ENCODE peak calls at places on chromosomes 11 and 22, in seven cellular contexts. S is mammary epithelial cell, X is HCT116, A is astrocyte, G is SK-N-SH, E is K562, C is IMR-90. L is an unnamed sample.
A peak's percentile ranks its signal among the peaks of the same experiment; 100 is the strongest.

GRCh38 chr11:85974126-85974525 is 94.8 kb downstream of the PICALM start:
- DNase-seq in S (no peak), X (no peak), A (no peak), G (no peak), E (peak; percentile 16), C (peak; percentile 48), L (peak; percentile 20)

GRCh38 chr11:35192347-35192746 is 53.4 kb downstream of the CD44 start:
- DNase-seq in S (no peak), X (no peak), A (no peak), G (peak; percentile 3), E (no peak), C (peak; percentile 38), L (peak; percentile 74)

GRCh38 chr11:92332986-92333385 is 108.4 kb downstream of the FAT3 start:
- DNase-seq in S (no peak), X (no peak), A (peak; percentile 81), G (no peak), E (no peak), C (peak; percentile 81), L (peak; percentile 84)

GRCh38 chr11:111176603-111177002 is 68.9 kb upstream of the POU2AF2 start:
- DNase-seq in S (peak; percentile 64), X (no peak), A (no peak), G (no peak), E (no peak), C (no peak), L (no peak)

GRCh38 chr11:765025-765801 is 12.1 kb downstream of the GATD1 start:
- DNase-seq in S (peak; percentile 19), X (peak; percentile 47), A (no peak), G (peak; percentile 92), E (peak; percentile 64), C (peak; percentile 36), L (peak; percentile 30)

GRCh38 chr11:36488096-36488495 is 22.0 kb downstream of the TRAF6 start:
- DNase-seq in S (no peak), X (no peak), A (no peak), G (no peak), E (no peak), C (no peak), L (no peak)

GRCh38 chr11:120564573-120565301 is 53.2 kb downstream of the GRIK4 start:
- DNase-seq in S (no peak), X (no peak), A (peak; percentile 68), G (peak; percentile 68), E (peak; percentile 5), C (peak; percentile 75), L (peak; percentile 72)

GRCh38 chr11:67293090-67293489 is 4.0 kb downstream of the ANKRD13D start:
- DNase-seq in S (peak; percentile 93), X (no peak), A (peak; percentile 58), G (no peak), E (no peak), C (peak; percentile 65), L (peak; percentile 62)

GRCh38 chr11:12150831-12151382 is 40.5 kb downstream of the MICAL2 start:
- DNase-seq in S (peak; percentile 50), X (no peak), A (peak; percentile 82), G (no peak), E (peak; percentile 77), C (peak; percentile 93), L (peak; percentile 85)

GRCh38 chr11:134014502-134014901 is 54.4 kb upstream of the JAM3 start:
- DNase-seq in S (no peak), X (no peak), A (no peak), G (peak; percentile 70), E (peak; percentile 20), C (no peak), L (no peak)

GRCh38 chr11:44944853-44945235 is 5.8 kb downstream of the TP53I11 start:
- DNase-seq in S (no peak), X (no peak), A (no peak), G (no peak), E (no peak), C (no peak), L (no peak)

GRCh38 chr11:16148301-16148787 is 208.0 kb downstream of the SOX6 start:
- DNase-seq in S (peak; percentile 17), X (no peak), A (no peak), G (no peak), E (no peak), C (no peak), L (peak; percentile 27)
- H3K9ac ChIP-seq in S (no peak overlapping the region), X (no peak overlapping the region), A (no peak overlapping the region), G (no peak overlapping the region), E (no peak overlapping the region), C (no peak overlapping the region), L (no peak overlapping the region)

GRCh38 chr11:104524276-104524675 is 360.3 kb upstream of the PDGFD start:
- DNase-seq in S (no peak), X (no peak), A (no peak), G (no peak), E (no peak), C (no peak), L (no peak)

GRCh38 chr11:104526006-104526405 is 362.1 kb upstream of the PDGFD start:
- DNase-seq in S (no peak), X (no peak), A (no peak), G (no peak), E (no peak), C (no peak), L (no peak)

GRCh38 chr11:104522650-104523049 is 358.7 kb upstream of the PDGFD start:
- DNase-seq in S (no peak), X (no peak), A (peak; percentile 22), G (peak; percentile 25), E (no peak), C (peak; percentile 41), L (peak; percentile 24)

GRCh38 chr11:104523611-104524010 is 359.7 kb upstream of the PDGFD start:
- DNase-seq in S (no peak), X (no peak), A (no peak), G (no peak), E (no peak), C (no peak), L (no peak)

GRCh38 chr11:104525416-104525815 is 361.5 kb upstream of the PDGFD start:
- DNase-seq in S (no peak), X (no peak), A (no peak), G (no peak), E (no peak), C (no peak), L (no peak)
- H3K4me2 ChIP-seq in S (no peak overlapping the region), X (no peak overlapping the region), A (no peak overlapping the region), G (no peak overlapping the region), E (no peak overlapping the region), C (no peak overlapping the region), L (no peak overlapping the region)

DNA sequence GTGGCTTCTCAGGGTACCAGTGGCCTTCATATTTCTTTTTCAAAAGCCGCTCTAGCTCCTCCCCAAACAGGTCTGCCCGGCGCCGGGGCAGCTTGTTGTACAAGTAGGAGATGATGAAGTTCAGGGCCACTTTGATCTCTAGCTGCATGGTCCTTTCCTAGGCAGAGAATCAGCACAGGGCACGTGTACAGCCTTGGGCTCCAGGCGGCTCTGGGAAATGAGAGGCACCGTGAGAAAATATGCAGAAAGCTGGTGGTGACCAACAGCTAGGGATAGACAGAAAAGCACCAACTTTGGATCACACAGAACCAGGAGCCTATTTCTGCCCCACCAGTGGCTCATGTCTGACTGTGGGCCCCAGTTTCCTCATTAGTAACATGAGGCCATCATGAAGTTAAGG is 9.4 kb downstream of the TOB2 start:
- DNase-seq in S (no peak), X (no peak), A (no peak), G (no peak), E (no peak), C (no peak), L (no peak)
- H3K36me3 ChIP-seq in S (peaks cover 23% of the 10 kb centered on the region), X (peaks cover 27% of the 10 kb centered on the region), A (peaks cover 34% of the 10 kb centered on the region), G (peaks cover 20% of the 10 kb centered on the region), E (peaks cover 56% of the 10 kb centered on the region), C (peaks cover 50% of the 10 kb centered on the region), L (peaks cover 23% of the 10 kb centered on the region)

DNA sequence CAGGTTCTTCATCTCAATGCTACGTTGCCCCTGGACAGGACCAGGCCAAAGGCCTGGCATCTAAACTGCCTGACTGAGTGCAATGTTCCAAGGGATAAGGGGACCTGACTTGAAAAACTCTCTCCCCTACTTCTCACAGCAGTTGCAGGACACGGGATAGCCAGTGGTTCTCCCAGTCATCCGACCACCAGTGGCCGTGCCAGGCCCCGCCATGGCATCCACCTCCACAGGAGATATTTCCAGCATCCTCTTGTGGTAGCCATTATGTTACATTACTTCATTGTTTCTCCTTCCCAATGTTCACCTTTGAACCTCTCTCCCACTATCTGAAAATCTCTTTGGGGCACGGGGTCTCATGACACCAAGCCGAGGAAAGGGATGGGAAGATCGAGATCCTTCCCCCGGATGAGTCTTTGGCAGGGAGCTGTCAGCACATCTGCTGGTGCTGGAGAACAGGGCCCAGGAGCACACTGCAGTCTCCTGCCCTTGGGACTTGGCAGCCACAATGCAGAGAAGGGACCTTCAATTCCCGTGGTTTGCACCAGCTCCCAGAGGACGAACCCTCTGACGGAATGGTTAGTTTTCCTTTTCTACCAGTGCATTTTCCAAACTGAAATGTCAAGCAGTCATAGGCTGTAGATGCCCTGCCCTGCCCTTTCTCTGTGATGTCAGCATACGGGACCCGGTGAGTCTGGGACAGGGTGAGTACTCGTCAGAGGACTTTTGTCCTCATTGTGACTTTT is 121.2 kb downstream of the ETS1 start:
- DNase-seq in S (no peak), X (no peak), A (no peak), G (no peak), E (no peak), C (no peak), L (no peak)
- H3K9ac ChIP-seq in S (no peak overlapping the region), X (no peak overlapping the region), A (peak overlapping the region; percentile 77), G (peak overlapping the region; percentile 56), E (no peak overlapping the region), C (no peak overlapping the region), L (no peak overlapping the region)

DNA sequence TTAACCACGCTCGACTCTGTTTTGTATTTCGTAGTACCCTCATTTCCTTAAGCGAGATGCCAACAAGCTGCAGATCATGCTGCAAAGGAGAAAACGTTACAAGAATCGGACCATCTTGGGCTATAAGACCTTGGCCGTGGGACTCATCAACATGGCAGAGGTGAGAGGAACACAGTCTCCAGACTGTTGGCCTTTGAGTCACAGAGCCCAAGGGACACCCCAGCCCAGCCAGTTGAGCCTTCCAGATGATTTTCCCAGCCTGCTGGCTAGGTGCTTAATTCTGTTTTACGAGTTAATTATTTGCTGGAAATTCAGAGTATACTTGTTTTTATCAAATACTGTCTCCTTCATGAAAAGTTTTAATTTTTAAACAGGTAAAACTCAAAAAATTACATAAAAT is 57.3 kb upstream of the RAB1B start:
- DNase-seq in S (no peak), X (no peak), A (no peak), G (no peak), E (no peak), C (no peak), L (no peak)
- H3K4me2 ChIP-seq in S (no peak overlapping the region), X (no peak overlapping the region), A (no peak overlapping the region), G (no peak overlapping the region), E (no peak overlapping the region), C (no peak overlapping the region), L (no peak overlapping the region)

GRCh38 chr11:65119670-65119995 is 2.1 kb upstream of the ZNHIT2 start:
- DNase-seq in S (no peak), X (no peak), A (no peak), G (no peak), E (no peak), C (no peak), L (no peak)
- H3K36me3 ChIP-seq in S (peaks cover 18% of the 10 kb centered on the region), X (peaks cover 14% of the 10 kb centered on the region), A (peaks cover 15% of the 10 kb centered on the region), G (peaks cover 36% of the 10 kb centered on the region), E (peaks cover 69% of the 10 kb centered on the region), C (peaks cover 23% of the 10 kb centered on the region), L (peaks cover 15% of the 10 kb centered on the region)